ENCODE peak calls at places on chromosome 19, in five cellular contexts. K, S, D, I and Q are unnamed samples.

GRCh38 chr19:46412034-46412982 is 1.1 kb downstream of the CCDC8 start:
- DNase-seq in S (no peak), I (no peak), K (no peak), D (no peak), Q (no peak)

GRCh38 chr19:10952809-10953208 is 8.0 kb upstream of the SMARCA4 start:
- DNase-seq in S (no peak), I (no peak), D (no peak), K (peak), Q (no peak)

GRCh38 chr19:342801-343421 is 1.7 kb downstream of the MIER2 start:
- DNase-seq in D (no peak), K (peak), S (no peak), I (peak), Q (peak)

GRCh38 chr19:13644648-13645047 is 119.7 kb upstream of the MRI1 start:
- DNase-seq in S (no peak), K (no peak), D (no peak), I (no peak), Q (no peak)

GRCh38 chr19:51093066-51093465 is 10.4 kb upstream of the KLK14 start:
- DNase-seq in K (no peak), S (no peak), I (no peak), D (no peak), Q (no peak)

GRCh38 chr19:24086974-24087595 is at the start of gene ZNF254:
- DNase-seq in K (peak), D (peak), I (peak), S (peak), Q (peak)

GRCh38 chr19:7254590-7254989 is 39.6 kb downstream of the INSR start:
- DNase-seq in S (no peak), I (no peak), D (no peak), K (no peak), Q (no peak)

GRCh38 chr19:5967994-5968430 is 9.9 kb downstream of the RANBP3 start:
- DNase-seq in D (peak), K (peak), S (no peak), I (no peak), Q (no peak)

GRCh38 chr19:41993612-41994483 is at the start of gene ATP1A3:
- DNase-seq in S (no peak), D (peak), I (peak), K (peak), Q (peak)

GRCh38 chr19:52231154-52231565 is 38.2 kb upstream of the ZNF766 start:
- DNase-seq in I (no peak), K (peak), S (no peak), D (no peak), Q (no peak)